ENCODE peak calls at places on chromosome 7, in five cellular contexts. B is breast epithelium, X is A549, A is adrenal gland, V is tibial nerve. Q is an unnamed sample.

GRCh38 chr7:40828686-40829085 is 693.9 kb downstream of the SUGCT start:
- DNase-seq in X (no peak), B (no peak), A (no peak), V (no peak), Q (no peak)

GRCh38 chr7:2934211-2934731 is 90.2 kb upstream of the GNA12 start:
- DNase-seq in V (no peak), X (peak; percentile 55), A (no peak), B (no peak), Q (no peak)

GRCh38 chr7:44093102-44093641 is 10.8 kb upstream of the POLM start:
- DNase-seq in V (no peak), A (no peak), B (no peak), X (no peak), Q (no peak)

GRCh38 chr7:70776627-70777101 is 355.3 kb upstream of the GALNT17 start:
- DNase-seq in X (no peak), A (no peak), V (no peak), B (peak; percentile 57), Q (no peak)

GRCh38 chr7:143519411-143520131 is 41.9 kb downstream of the TAS2R41 start:
- DNase-seq in X (no peak), A (peak; percentile 20), B (no peak), V (peak; percentile 44), Q (no peak)

GRCh38 chr7:78530351-78530750 is 731.8 kb downstream of the PHTF2 start:
- DNase-seq in B (no peak), V (no peak), A (no peak), X (no peak), Q (no peak)

GRCh38 chr7:42319631-42320030 is 82.6 kb upstream of the GLI3 start:
- DNase-seq in A (no peak), V (no peak), B (no peak), X (no peak), Q (no peak)

GRCh38 chr7:44894881-44895600 is 9.7 kb upstream of the PURB start:
- DNase-seq in A (no peak), V (no peak), B (no peak), X (no peak), Q (no peak)

GRCh38 chr7:36911788-36912187 is 187.5 kb upstream of the AOAH start:
- DNase-seq in V (no peak), X (no peak), B (no peak), A (no peak), Q (no peak)

GRCh38 chr7:11130012-11130411 is 156.3 kb downstream of the PHF14 start:
- DNase-seq in X (no peak), B (no peak), A (no peak), V (no peak), Q (no peak)

GRCh38 chr7:71772783-71773182 is 639.4 kb downstream of the CALN1 start:
- DNase-seq in V (no peak), B (no peak), X (no peak), A (no peak), Q (no peak)

GRCh38 chr7:922334-923107 is 32.0 kb downstream of the ADAP1 start:
- DNase-seq in A (peak; percentile 13), B (no peak), X (no peak), V (no peak), Q (no peak)

GRCh38 chr7:155645652-155646051 is 1.2 kb downstream of the RBM33 start:
- DNase-seq in X (no peak), A (no peak), V (no peak), B (no peak), Q (no peak)

GRCh38 chr7:31052504-31052840 is 364 bp downstream of the ADCYAP1R1 start:
- DNase-seq in V (no peak), A (no peak), B (no peak), X (no peak), Q (no peak)

GRCh38 chr7:10802526-10802925 is 171.1 kb upstream of the PHF14 start:
- DNase-seq in B (peak; percentile 33), A (no peak), X (no peak), V (no peak), Q (no peak)

GRCh38 chr7:117251687-117252086 is 71.2 kb downstream of the WNT2 start:
- DNase-seq in A (no peak), V (no peak), B (no peak), X (no peak), Q (no peak)

GRCh38 chr7:130748531-130749389 is 14.8 kb upstream of the KLF14 start:
- DNase-seq in A (no peak), X (no peak), V (no peak), B (no peak), Q (no peak)

GRCh38 chr7:158016171-158017087 is 571.2 kb downstream of the PTPRN2 start:
- DNase-seq in V (no peak), B (no peak), X (no peak), A (peak; percentile 66), Q (no peak)

GRCh38 chr7:127587663-127588018 is 570 bp upstream of the ARF5 start:
- DNase-seq in V (no peak), X (no peak), B (peak; percentile 30), A (no peak), Q (no peak)

GRCh38 chr7:139855498-139856270 is 26.6 kb downstream of the TBXAS1 start:
- DNase-seq in V (no peak), B (no peak), A (peak; percentile 39), X (no peak), Q (no peak)

GRCh38 chr7:29859491-29860180 is 53.3 kb downstream of the WIPF3 start:
- DNase-seq in B (no peak), X (no peak), A (peak; percentile 29), V (no peak), Q (no peak)

GRCh38 chr7:52271663-52272062 is 763.8 kb upstream of the POM121L12 start:
- DNase-seq in B (no peak), A (no peak), X (no peak), V (no peak), Q (no peak)

GRCh38 chr7:102834999-102835398 is 77.8 kb upstream of the LRRC17 start:
- DNase-seq in B (no peak), V (no peak), A (no peak), X (peak; percentile 36), Q (no peak)

GRCh38 chr7:83014546-83014945 is 148.1 kb downstream of the PCLO start:
- DNase-seq in B (no peak), A (no peak), V (no peak), X (no peak), Q (no peak)

GRCh38 chr7:80600046-80600445 is 38.4 kb upstream of the CD36 start:
- DNase-seq in V (no peak), B (no peak), A (no peak), X (no peak), Q (no peak)

GRCh38 chr7:9231683-9232082 is 798.3 kb downstream of the NXPH1 start:
- DNase-seq in A (no peak), V (no peak), X (no peak), B (no peak), Q (no peak)

GRCh38 chr7:148964510-148965267 is 63.6 kb downstream of the PDIA4 start:
- DNase-seq in A (no peak), X (no peak), V (no peak), B (no peak), Q (no peak)

GRCh38 chr7:148535227-148535626 is 55.3 kb upstream of the C7orf33 start:
- DNase-seq in B (no peak), V (no peak), A (no peak), X (no peak), Q (no peak)

GRCh38 chr7:151249732-151250072 is 1.2 kb upstream of the SMARCD3 start:
- DNase-seq in X (peak; percentile 60), B (peak; percentile 62), A (peak; percentile 80), V (no peak), Q (peak; percentile 64)

GRCh38 chr7:146249272-146249671 is 132.7 kb downstream of the CNTNAP2 start:
- DNase-seq in V (no peak), X (no peak), B (no peak), A (no peak), Q (no peak)

GRCh38 chr7:87596696-87597095 is 4.0 kb downstream of the ABCB1 start:
- DNase-seq in V (no peak), X (no peak), B (no peak), A (no peak), Q (no peak)

GRCh38 chr7:12985752-12986151 is 298.3 kb downstream of the ARL4A start:
- DNase-seq in A (no peak), X (no peak), B (no peak), V (no peak), Q (no peak)

GRCh38 chr7:15012135-15012534 is 109.6 kb upstream of the DGKB start:
- DNase-seq in X (no peak), V (no peak), A (no peak), B (no peak), Q (no peak)

GRCh38 chr7:140571537-140572122 is 69.0 kb downstream of the DENND2A start:
- DNase-seq in A (no peak), X (no peak), V (no peak), B (no peak), Q (no peak)

DNA sequence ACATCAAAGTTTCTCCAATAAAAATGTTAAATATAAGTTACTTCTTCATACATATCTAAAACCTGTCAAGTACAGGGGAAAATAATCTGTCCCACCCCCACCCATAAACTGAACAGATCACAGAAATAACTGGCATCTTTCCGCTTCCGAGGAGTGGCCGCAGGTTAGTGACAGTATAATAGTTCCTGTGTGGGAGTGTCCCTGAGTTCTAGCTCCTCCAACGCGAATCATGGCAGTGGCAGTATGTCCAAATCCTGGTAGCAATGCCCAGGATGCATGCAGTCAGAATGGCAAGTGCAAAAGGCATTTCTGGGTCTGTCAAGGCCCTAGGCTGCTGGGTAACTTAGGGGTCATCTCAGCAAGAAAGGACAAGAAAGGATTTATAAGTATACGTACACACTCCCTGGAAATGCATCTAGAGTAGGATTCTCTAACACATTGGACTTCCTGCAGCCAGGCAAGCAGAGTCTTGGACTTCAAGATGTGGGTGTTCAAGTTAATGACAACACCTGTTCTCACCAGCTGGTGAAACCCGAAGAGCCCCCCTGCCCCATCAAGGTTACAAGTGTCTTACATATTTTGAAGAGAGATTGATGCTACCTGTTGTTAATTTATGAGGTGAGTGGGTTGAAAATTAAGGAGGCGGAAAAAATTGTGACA is 94.4 kb upstream of the COL1A2 start:
- DNase-seq in A (no peak), X (peak; percentile 11), B (no peak), V (no peak), Q (no peak)
- H3K4me3 ChIP-seq in A (no peak overlapping the region), X (no peak overlapping the region), B (no peak overlapping the region), V (no peak overlapping the region), Q (no peak overlapping the region)

GRCh38 chr7:112214268-112214667 is 7.8 kb downstream of the ZNF277 start:
- DNase-seq in A (no peak), X (no peak), V (no peak), B (no peak), Q (no peak)

GRCh38 chr7:112214887-112215286 is 8.4 kb downstream of the ZNF277 start:
- DNase-seq in X (no peak), V (no peak), B (no peak), A (no peak), Q (no peak)

GRCh38 chr7:112213735-112214134 is 7.2 kb downstream of the ZNF277 start:
- DNase-seq in V (no peak), B (no peak), A (no peak), X (no peak), Q (no peak)

GRCh38 chr7:112211348-112211907 is 4.9 kb downstream of the ZNF277 start:
- DNase-seq in V (no peak), B (no peak), X (no peak), A (no peak), Q (peak; percentile 12)

GRCh38 chr7:112212516-112213036 is 6.1 kb downstream of the ZNF277 start:
- DNase-seq in V (no peak), A (no peak), B (no peak), X (no peak), Q (no peak)
- H3K4me1 ChIP-seq in V (no peaks in the 10 kb centered on the region), A (peaks cover 18% of the 10 kb centered on the region), B (no peaks in the 10 kb centered on the region), X (peaks cover 27% of the 10 kb centered on the region), Q (no peaks in the 10 kb centered on the region)

GRCh38 chr7:4684826-4685225 is 2.7 kb downstream of the FOXK1 start:
- DNase-seq in B (no peak), V (no peak), X (no peak), A (no peak), Q (no peak)
- TF ChIP-seq POLR2A in B (no peak), V (no peak), X (no peak), A (no peak), Q (no peak)

GRCh38 chr7:18497800-18498199 is 2.3 kb downstream of the HDAC9 start:
- DNase-seq in A (no peak), B (no peak), V (no peak), X (no peak), Q (no peak)
- H3K4me3 ChIP-seq in A (no peak overlapping the region), B (no peak overlapping the region), V (no peak overlapping the region), X (no peak overlapping the region), Q (no peak overlapping the region)